ENCODE peak calls at places on chromosomes 3 and 15, in ten cellular contexts. One of them, this sample, is unnamed.

GRCh38 chr3:192915724-192916123 is 1.9 kb downstream of the MB21D2 start:
- DNase-seq in NCI-H2081: no peak
- DNase-seq in cardiac septum: no peak
- DNase-seq in Right ventricle myocardium superior: no peak
- DNase-seq in NCI-H748 treated with DMSO at 0.1 percent for 48 hours: peak; percentile 2
- DNase-seq in hypothalamus: no peak
- DNase-seq in NCI-H1092: no peak
- DNase-seq in stimulated activated CD4-positive, alpha-beta T cell treated with anti-CD3 and anti-CD28 coated beads, Interleukin-15, amount 100 ng/mL, for 1 hour: no peak
- DNase-seq in testis: no peak
- DNase-seq in IMR-90: peak; percentile 36
- DNase-seq in this sample: no peak

GRCh38 chr3:40477671-40478070 is 749 bp downstream of the ZNF619 start:
- DNase-seq in NCI-H2081: no peak
- DNase-seq in cardiac septum: no peak
- DNase-seq in Right ventricle myocardium superior: no peak
- DNase-seq in NCI-H748 treated with DMSO at 0.1 percent for 48 hours: no peak
- DNase-seq in hypothalamus: no peak
- DNase-seq in NCI-H1092: no peak
- DNase-seq in stimulated activated CD4-positive, alpha-beta T cell treated with anti-CD3 and anti-CD28 coated beads, Interleukin-15, amount 100 ng/mL, for 1 hour: no peak
- DNase-seq in testis: no peak
- DNase-seq in IMR-90: no peak
- DNase-seq in this sample: no peak

GRCh38 chr3:87206070-87206469 is 21.0 kb upstream of the CHMP2B start:
- DNase-seq in NCI-H2081: no peak
- DNase-seq in cardiac septum: no peak
- DNase-seq in Right ventricle myocardium superior: no peak
- DNase-seq in NCI-H748 treated with DMSO at 0.1 percent for 48 hours: no peak
- DNase-seq in hypothalamus: no peak
- DNase-seq in NCI-H1092: no peak
- DNase-seq in stimulated activated CD4-positive, alpha-beta T cell treated with anti-CD3 and anti-CD28 coated beads, Interleukin-15, amount 100 ng/mL, for 1 hour: no peak
- DNase-seq in testis: no peak
- DNase-seq in IMR-90: peak; percentile 86
- DNase-seq in this sample: no peak

GRCh38 chr15:99452010-99452409 is 113.8 kb upstream of the MEF2A start:
- DNase-seq in NCI-H2081: no peak
- DNase-seq in cardiac septum: no peak
- DNase-seq in Right ventricle myocardium superior: no peak
- DNase-seq in NCI-H748 treated with DMSO at 0.1 percent for 48 hours: no peak
- DNase-seq in hypothalamus: no peak
- DNase-seq in NCI-H1092: no peak
- DNase-seq in stimulated activated CD4-positive, alpha-beta T cell treated with anti-CD3 and anti-CD28 coated beads, Interleukin-15, amount 100 ng/mL, for 1 hour: no peak
- DNase-seq in testis: no peak
- DNase-seq in IMR-90: no peak
- DNase-seq in this sample: no peak

GRCh38 chr3:112629425-112629824 is 11.5 kb downstream of the CCDC80 start:
- DNase-seq in NCI-H2081: no peak
- DNase-seq in cardiac septum: no peak
- DNase-seq in Right ventricle myocardium superior: peak; percentile 65
- DNase-seq in NCI-H748 treated with DMSO at 0.1 percent for 48 hours: no peak
- DNase-seq in hypothalamus: no peak
- DNase-seq in NCI-H1092: no peak
- DNase-seq in stimulated activated CD4-positive, alpha-beta T cell treated with anti-CD3 and anti-CD28 coated beads, Interleukin-15, amount 100 ng/mL, for 1 hour: no peak
- DNase-seq in testis: peak; percentile 53
- DNase-seq in IMR-90: peak; percentile 93
- DNase-seq in this sample: peak; percentile 66

GRCh38 chr15:87661952-87662351 is 594.6 kb downstream of the NTRK3 start:
- DNase-seq in NCI-H2081: no peak
- DNase-seq in cardiac septum: no peak
- DNase-seq in Right ventricle myocardium superior: no peak
- DNase-seq in NCI-H748 treated with DMSO at 0.1 percent for 48 hours: no peak
- DNase-seq in hypothalamus: no peak
- DNase-seq in NCI-H1092: no peak
- DNase-seq in stimulated activated CD4-positive, alpha-beta T cell treated with anti-CD3 and anti-CD28 coated beads, Interleukin-15, amount 100 ng/mL, for 1 hour: no peak
- DNase-seq in testis: no peak
- DNase-seq in IMR-90: no peak
- DNase-seq in this sample: no peak

GRCh38 chr15:70035719-70036077 is 62.0 kb downstream of the TLE3 start:
- DNase-seq in NCI-H2081: no peak
- DNase-seq in cardiac septum: peak; percentile 73
- DNase-seq in Right ventricle myocardium superior: no peak
- DNase-seq in NCI-H748 treated with DMSO at 0.1 percent for 48 hours: no peak
- DNase-seq in hypothalamus: no peak
- DNase-seq in NCI-H1092: no peak
- DNase-seq in stimulated activated CD4-positive, alpha-beta T cell treated with anti-CD3 and anti-CD28 coated beads, Interleukin-15, amount 100 ng/mL, for 1 hour: no peak
- DNase-seq in testis: no peak
- DNase-seq in IMR-90: no peak
- DNase-seq in this sample: no peak

GRCh38 chr3:150203273-150203672 is 204.8 kb upstream of the TSC22D2 start:
- DNase-seq in NCI-H2081: no peak
- DNase-seq in cardiac septum: no peak
- DNase-seq in Right ventricle myocardium superior: no peak
- DNase-seq in NCI-H748 treated with DMSO at 0.1 percent for 48 hours: no peak
- DNase-seq in hypothalamus: no peak
- DNase-seq in NCI-H1092: no peak
- DNase-seq in stimulated activated CD4-positive, alpha-beta T cell treated with anti-CD3 and anti-CD28 coated beads, Interleukin-15, amount 100 ng/mL, for 1 hour: no peak
- DNase-seq in testis: no peak
- DNase-seq in IMR-90: no peak
- DNase-seq in this sample: no peak

GRCh38 chr3:124034809-124035152 is 42.9 kb upstream of the ROPN1 start:
- DNase-seq in NCI-H2081: no peak
- DNase-seq in cardiac septum: no peak
- DNase-seq in Right ventricle myocardium superior: no peak
- DNase-seq in NCI-H748 treated with DMSO at 0.1 percent for 48 hours: no peak
- DNase-seq in hypothalamus: no peak
- DNase-seq in NCI-H1092: no peak
- DNase-seq in stimulated activated CD4-positive, alpha-beta T cell treated with anti-CD3 and anti-CD28 coated beads, Interleukin-15, amount 100 ng/mL, for 1 hour: no peak
- DNase-seq in testis: no peak
- DNase-seq in IMR-90: no peak
- DNase-seq in this sample: no peak

GRCh38 chr15:51038258-51039042 is 56.3 kb downstream of the TNFAIP8L3 start:
- DNase-seq in NCI-H2081: peak; percentile 12
- DNase-seq in cardiac septum: no peak
- DNase-seq in Right ventricle myocardium superior: no peak
- DNase-seq in NCI-H748 treated with DMSO at 0.1 percent for 48 hours: no peak
- DNase-seq in hypothalamus: no peak
- DNase-seq in NCI-H1092: no peak
- DNase-seq in stimulated activated CD4-positive, alpha-beta T cell treated with anti-CD3 and anti-CD28 coated beads, Interleukin-15, amount 100 ng/mL, for 1 hour: no peak
- DNase-seq in testis: no peak
- DNase-seq in IMR-90: no peak
- DNase-seq in this sample: no peak

GRCh38 chr3:32438596-32439344 is 47.1 kb downstream of the CMTM7 start:
- DNase-seq in NCI-H2081: no peak
- DNase-seq in cardiac septum: no peak
- DNase-seq in Right ventricle myocardium superior: no peak
- DNase-seq in NCI-H748 treated with DMSO at 0.1 percent for 48 hours: no peak
- DNase-seq in hypothalamus: no peak
- DNase-seq in NCI-H1092: no peak
- DNase-seq in stimulated activated CD4-positive, alpha-beta T cell treated with anti-CD3 and anti-CD28 coated beads, Interleukin-15, amount 100 ng/mL, for 1 hour: no peak
- DNase-seq in testis: no peak
- DNase-seq in IMR-90: no peak
- DNase-seq in this sample: no peak

GRCh38 chr3:52440671-52441070 is 4.2 kb downstream of the SEMA3G start:
- DNase-seq in NCI-H2081: no peak
- DNase-seq in cardiac septum: peak; percentile 39
- DNase-seq in Right ventricle myocardium superior: no peak
- DNase-seq in NCI-H748 treated with DMSO at 0.1 percent for 48 hours: no peak
- DNase-seq in hypothalamus: no peak
- DNase-seq in NCI-H1092: no peak
- DNase-seq in stimulated activated CD4-positive, alpha-beta T cell treated with anti-CD3 and anti-CD28 coated beads, Interleukin-15, amount 100 ng/mL, for 1 hour: no peak
- DNase-seq in testis: no peak
- DNase-seq in IMR-90: no peak
- DNase-seq in this sample: no peak

GRCh38 chr15:89885611-89886010 is 8.2 kb downstream of the AP3S2 start:
- DNase-seq in NCI-H2081: no peak
- DNase-seq in cardiac septum: no peak
- DNase-seq in Right ventricle myocardium superior: no peak
- DNase-seq in NCI-H748 treated with DMSO at 0.1 percent for 48 hours: no peak
- DNase-seq in hypothalamus: no peak
- DNase-seq in NCI-H1092: no peak
- DNase-seq in stimulated activated CD4-positive, alpha-beta T cell treated with anti-CD3 and anti-CD28 coated beads, Interleukin-15, amount 100 ng/mL, for 1 hour: no peak
- DNase-seq in testis: no peak
- DNase-seq in IMR-90: no peak
- DNase-seq in this sample: no peak

GRCh38 chr3:69864751-69865150 is 125.5 kb downstream of the MITF start:
- DNase-seq in NCI-H2081: no peak
- DNase-seq in cardiac septum: no peak
- DNase-seq in Right ventricle myocardium superior: no peak
- DNase-seq in NCI-H748 treated with DMSO at 0.1 percent for 48 hours: no peak
- DNase-seq in hypothalamus: no peak
- DNase-seq in NCI-H1092: no peak
- DNase-seq in stimulated activated CD4-positive, alpha-beta T cell treated with anti-CD3 and anti-CD28 coated beads, Interleukin-15, amount 100 ng/mL, for 1 hour: no peak
- DNase-seq in testis: no peak
- DNase-seq in IMR-90: peak; percentile 58
- DNase-seq in this sample: no peak

This sample was measured in left cardiac atrium.